ENCODE peak calls at places on chromosomes 2 and 18, in nine cellular contexts. One of them, this sample, is unnamed.

GRCh38 chr2:82795446-82795845 is 1663.6 kb downstream of the SUCLG1 start:
- DNase-seq in left lung: no peak
- DNase-seq in cardiac fibroblast: peak
- DNase-seq in heart left ventricle: no peak
- DNase-seq in AG10803: peak
- DNase-seq in fibroblast of the aortic adventitia: peak
- DNase-seq in IMR-90: peak
- DNase-seq in nephron progenitor cell: no peak
- DNase-seq in WTC11: no peak
- DNase-seq in this sample: no peak

GRCh38 chr18:79599503-79599931 is 80.1 kb upstream of the CTDP1 start:
- DNase-seq in left lung: peak
- DNase-seq in cardiac fibroblast: peak
- DNase-seq in heart left ventricle: peak
- DNase-seq in AG10803: peak
- DNase-seq in fibroblast of the aortic adventitia: no peak
- DNase-seq in IMR-90: peak
- DNase-seq in nephron progenitor cell: peak
- DNase-seq in WTC11: no peak
- DNase-seq in this sample: peak

GRCh38 chr2:238284802-238285515 is 3.5 kb downstream of the PER2 start:
- DNase-seq in left lung: no peak
- DNase-seq in cardiac fibroblast: no peak
- DNase-seq in heart left ventricle: no peak
- DNase-seq in AG10803: no peak
- DNase-seq in fibroblast of the aortic adventitia: no peak
- DNase-seq in IMR-90: no peak
- DNase-seq in nephron progenitor cell: no peak
- DNase-seq in WTC11: no peak
- DNase-seq in this sample: peak

GRCh38 chr2:201258666-201258999 is 1.7 kb upstream of the CASP8 start:
- DNase-seq in left lung: no peak
- DNase-seq in cardiac fibroblast: no peak
- DNase-seq in heart left ventricle: no peak
- DNase-seq in AG10803: no peak
- DNase-seq in fibroblast of the aortic adventitia: no peak
- DNase-seq in IMR-90: no peak
- DNase-seq in nephron progenitor cell: no peak
- DNase-seq in WTC11: no peak
- DNase-seq in this sample: no peak

GRCh38 chr18:10453885-10454772 is at the start of gene APCDD1:
- DNase-seq in left lung: peak
- DNase-seq in cardiac fibroblast: no peak
- DNase-seq in heart left ventricle: peak
- DNase-seq in AG10803: no peak
- DNase-seq in fibroblast of the aortic adventitia: no peak
- DNase-seq in IMR-90: no peak
- DNase-seq in nephron progenitor cell: peak
- DNase-seq in WTC11: peak
- DNase-seq in this sample: no peak

GRCh38 chr2:3009499-3009882 is 368.1 kb downstream of the EIPR1 start:
- DNase-seq in left lung: no peak
- DNase-seq in cardiac fibroblast: no peak
- DNase-seq in heart left ventricle: no peak
- DNase-seq in AG10803: no peak
- DNase-seq in fibroblast of the aortic adventitia: no peak
- DNase-seq in IMR-90: no peak
- DNase-seq in nephron progenitor cell: no peak
- DNase-seq in WTC11: no peak
- DNase-seq in this sample: no peak

GRCh38 chr18:57437782-57438668 is 2.9 kb downstream of the ONECUT2 start:
- DNase-seq in left lung: peak
- DNase-seq in cardiac fibroblast: peak
- DNase-seq in heart left ventricle: peak
- DNase-seq in AG10803: peak
- DNase-seq in fibroblast of the aortic adventitia: peak
- DNase-seq in IMR-90: peak
- DNase-seq in nephron progenitor cell: peak
- DNase-seq in WTC11: peak
- DNase-seq in this sample: no peak

GRCh38 chr2:17757321-17757720 is 3.4 kb downstream of the GEN1 start:
- DNase-seq in left lung: no peak
- DNase-seq in cardiac fibroblast: peak
- DNase-seq in heart left ventricle: no peak
- DNase-seq in AG10803: peak
- DNase-seq in fibroblast of the aortic adventitia: peak
- DNase-seq in IMR-90: peak
- DNase-seq in nephron progenitor cell: no peak
- DNase-seq in WTC11: no peak
- DNase-seq in this sample: no peak

GRCh38 chr2:238847841-238848565 is at the start of gene TWIST2:
- DNase-seq in left lung: peak
- DNase-seq in cardiac fibroblast: peak
- DNase-seq in heart left ventricle: peak
- DNase-seq in AG10803: peak
- DNase-seq in fibroblast of the aortic adventitia: peak
- DNase-seq in IMR-90: peak
- DNase-seq in nephron progenitor cell: peak
- DNase-seq in WTC11: peak
- DNase-seq in this sample: no peak

GRCh38 chr18:79200546-79201268 is 131.5 kb downstream of the ATP9B start:
- DNase-seq in left lung: no peak
- DNase-seq in cardiac fibroblast: peak
- DNase-seq in heart left ventricle: peak
- DNase-seq in AG10803: peak
- DNase-seq in fibroblast of the aortic adventitia: peak
- DNase-seq in IMR-90: peak
- DNase-seq in nephron progenitor cell: peak
- DNase-seq in WTC11: no peak
- DNase-seq in this sample: peak

GRCh38 chr2:133338224-133338623 is 230.0 kb downstream of the NCKAP5 start:
- DNase-seq in left lung: no peak
- DNase-seq in cardiac fibroblast: no peak
- DNase-seq in heart left ventricle: no peak
- DNase-seq in AG10803: no peak
- DNase-seq in fibroblast of the aortic adventitia: no peak
- DNase-seq in IMR-90: peak
- DNase-seq in nephron progenitor cell: no peak
- DNase-seq in WTC11: no peak
- DNase-seq in this sample: no peak

GRCh38 chr2:231680992-231681852 is 27.1 kb upstream of the PTMA start:
- DNase-seq in left lung: peak
- DNase-seq in cardiac fibroblast: peak
- DNase-seq in heart left ventricle: peak
- DNase-seq in AG10803: peak
- DNase-seq in fibroblast of the aortic adventitia: peak
- DNase-seq in IMR-90: peak
- DNase-seq in nephron progenitor cell: peak
- DNase-seq in WTC11: peak
- DNase-seq in this sample: no peak

GRCh38 chr2:16365391-16365790 is 300.2 kb downstream of the CYRIA start:
- DNase-seq in left lung: no peak
- DNase-seq in cardiac fibroblast: no peak
- DNase-seq in heart left ventricle: no peak
- DNase-seq in AG10803: no peak
- DNase-seq in fibroblast of the aortic adventitia: no peak
- DNase-seq in IMR-90: no peak
- DNase-seq in nephron progenitor cell: no peak
- DNase-seq in WTC11: no peak
- DNase-seq in this sample: no peak

GRCh38 chr2:130261970-130262760 is 63.9 kb upstream of the TUBA3E start:
- DNase-seq in left lung: peak
- DNase-seq in cardiac fibroblast: peak
- DNase-seq in heart left ventricle: no peak
- DNase-seq in AG10803: peak
- DNase-seq in fibroblast of the aortic adventitia: no peak
- DNase-seq in IMR-90: peak
- DNase-seq in nephron progenitor cell: no peak
- DNase-seq in WTC11: no peak
- DNase-seq in this sample: no peak

GRCh38 chr2:43152186-43152585 is 74.2 kb downstream of the ZFP36L2 start:
- DNase-seq in left lung: no peak
- DNase-seq in cardiac fibroblast: no peak
- DNase-seq in heart left ventricle: no peak
- DNase-seq in AG10803: no peak
- DNase-seq in fibroblast of the aortic adventitia: no peak
- DNase-seq in IMR-90: no peak
- DNase-seq in nephron progenitor cell: no peak
- DNase-seq in WTC11: no peak
- DNase-seq in this sample: no peak

GRCh38 chr2:174522553-174522952 is 35.7 kb upstream of the GPR155 start:
- DNase-seq in left lung: no peak
- DNase-seq in cardiac fibroblast: peak
- DNase-seq in heart left ventricle: no peak
- DNase-seq in AG10803: peak
- DNase-seq in fibroblast of the aortic adventitia: peak
- DNase-seq in IMR-90: peak
- DNase-seq in nephron progenitor cell: no peak
- DNase-seq in WTC11: no peak
- DNase-seq in this sample: no peak

GRCh38 chr2:236075802-236076201 is 92.4 kb downstream of the GBX2 start:
- DNase-seq in left lung: peak
- DNase-seq in cardiac fibroblast: no peak
- DNase-seq in heart left ventricle: no peak
- DNase-seq in AG10803: no peak
- DNase-seq in fibroblast of the aortic adventitia: no peak
- DNase-seq in IMR-90: peak
- DNase-seq in nephron progenitor cell: no peak
- DNase-seq in WTC11: no peak
- DNase-seq in this sample: no peak

GRCh38 chr18:36899289-36899688 is 70.4 kb downstream of the KIAA1328 start:
- DNase-seq in left lung: no peak
- DNase-seq in cardiac fibroblast: peak
- DNase-seq in heart left ventricle: no peak
- DNase-seq in AG10803: no peak
- DNase-seq in fibroblast of the aortic adventitia: peak
- DNase-seq in IMR-90: peak
- DNase-seq in nephron progenitor cell: no peak
- DNase-seq in WTC11: no peak
- DNase-seq in this sample: no peak
- TF ChIP-seq CTCF in left lung: no peak
- TF ChIP-seq CTCF in cardiac fibroblast: peak
- TF ChIP-seq CTCF in heart left ventricle: no peak
- TF ChIP-seq CTCF in AG10803: no peak
- TF ChIP-seq CTCF in fibroblast of the aortic adventitia: no peak
- TF ChIP-seq CTCF in IMR-90: peak
- TF ChIP-seq CTCF in nephron progenitor cell: peak
- TF ChIP-seq CTCF in WTC11: peak
- TF ChIP-seq CTCF in this sample: peak

DNA sequence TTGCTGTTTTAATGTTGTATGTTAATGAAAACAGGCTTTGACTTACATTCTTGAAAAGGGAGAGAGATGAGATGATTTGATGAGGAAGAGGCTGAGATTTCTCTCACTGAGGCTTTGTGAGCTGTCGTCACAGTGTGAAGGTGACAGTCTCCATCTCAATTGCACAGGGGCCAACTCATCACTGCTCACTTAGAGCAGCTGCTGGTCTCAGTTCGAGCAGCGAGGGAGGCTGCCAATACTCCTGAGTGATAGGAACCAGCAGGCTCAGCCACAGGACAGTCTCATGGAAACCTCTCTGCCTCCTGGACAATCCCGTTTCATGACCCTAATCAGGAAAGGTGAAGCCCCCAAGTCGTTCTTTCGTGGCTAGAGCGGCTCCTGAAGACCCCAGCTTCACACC is 170.7 kb upstream of the SOX11 start:
- DNase-seq in left lung: no peak
- DNase-seq in cardiac fibroblast: no peak
- DNase-seq in heart left ventricle: peak
- DNase-seq in AG10803: no peak
- DNase-seq in fibroblast of the aortic adventitia: no peak
- DNase-seq in IMR-90: no peak
- DNase-seq in nephron progenitor cell: no peak
- DNase-seq in WTC11: no peak
- DNase-seq in this sample: no peak
- TF ChIP-seq CTCF in left lung: no peak
- TF ChIP-seq CTCF in cardiac fibroblast: no peak
- TF ChIP-seq CTCF in heart left ventricle: no peak
- TF ChIP-seq CTCF in AG10803: no peak
- TF ChIP-seq CTCF in fibroblast of the aortic adventitia: no peak
- TF ChIP-seq CTCF in IMR-90: no peak
- TF ChIP-seq CTCF in nephron progenitor cell: no peak
- TF ChIP-seq CTCF in WTC11: no peak
- TF ChIP-seq CTCF in this sample: no peak

DNA sequence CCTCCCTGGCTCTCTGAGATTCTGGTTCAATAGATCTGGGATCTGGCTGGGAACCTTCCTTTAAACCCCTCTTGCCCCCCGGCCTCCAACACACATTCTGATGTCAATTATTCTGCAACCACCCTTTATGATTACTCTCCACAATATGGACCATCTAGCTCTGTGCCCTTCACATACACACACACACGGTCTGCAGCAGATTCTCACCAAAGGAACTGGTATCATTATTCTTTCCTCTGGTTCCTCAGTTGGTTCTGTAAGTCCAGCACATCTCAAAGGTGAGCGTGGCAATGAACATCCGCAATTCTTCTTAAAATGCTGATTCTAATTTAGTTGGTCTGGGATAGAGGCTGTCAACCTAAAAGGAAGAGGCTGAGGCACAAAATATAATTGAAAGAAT is 2.8 kb upstream of the TMEM163 start:
- DNase-seq in left lung: no peak
- DNase-seq in cardiac fibroblast: no peak
- DNase-seq in heart left ventricle: no peak
- DNase-seq in AG10803: no peak
- DNase-seq in fibroblast of the aortic adventitia: no peak
- DNase-seq in IMR-90: no peak
- DNase-seq in nephron progenitor cell: no peak
- DNase-seq in WTC11: no peak
- DNase-seq in this sample: no peak
- TF ChIP-seq CTCF in left lung: no peak
- TF ChIP-seq CTCF in cardiac fibroblast: no peak
- TF ChIP-seq CTCF in heart left ventricle: no peak
- TF ChIP-seq CTCF in AG10803: no peak
- TF ChIP-seq CTCF in fibroblast of the aortic adventitia: no peak
- TF ChIP-seq CTCF in IMR-90: no peak
- TF ChIP-seq CTCF in nephron progenitor cell: no peak
- TF ChIP-seq CTCF in WTC11: no peak
- TF ChIP-seq CTCF in this sample: no peak

DNA sequence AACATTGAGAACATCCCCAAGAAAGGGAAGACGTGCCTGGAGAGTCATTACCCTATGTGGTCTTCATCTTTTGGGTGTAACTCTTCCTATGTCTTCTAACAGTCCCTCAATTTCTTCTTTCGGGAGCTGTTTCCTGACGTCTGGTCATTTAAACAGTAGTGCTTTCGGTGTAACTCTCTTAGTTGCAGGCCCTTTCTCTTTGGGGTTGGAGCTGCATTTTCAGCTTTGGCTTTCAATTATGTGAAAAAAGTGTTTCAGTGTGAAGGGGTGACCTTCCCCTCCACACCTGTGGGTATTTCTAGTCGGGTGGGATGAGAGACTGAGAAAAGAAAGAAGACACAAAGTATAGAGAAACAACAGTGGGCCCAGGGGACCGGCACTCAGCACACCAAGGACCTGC is 105.9 kb downstream of the CERS6 start:
- DNase-seq in left lung: no peak
- DNase-seq in cardiac fibroblast: no peak
- DNase-seq in heart left ventricle: no peak
- DNase-seq in AG10803: no peak
- DNase-seq in fibroblast of the aortic adventitia: no peak
- DNase-seq in IMR-90: no peak
- DNase-seq in nephron progenitor cell: no peak
- DNase-seq in WTC11: no peak
- DNase-seq in this sample: no peak
- TF ChIP-seq CTCF in left lung: no peak
- TF ChIP-seq CTCF in cardiac fibroblast: no peak
- TF ChIP-seq CTCF in heart left ventricle: no peak
- TF ChIP-seq CTCF in AG10803: no peak
- TF ChIP-seq CTCF in fibroblast of the aortic adventitia: no peak
- TF ChIP-seq CTCF in IMR-90: no peak
- TF ChIP-seq CTCF in nephron progenitor cell: no peak
- TF ChIP-seq CTCF in WTC11: no peak
- TF ChIP-seq CTCF in this sample: no peak

This sample was measured in CD14-positive monocyte.